ENCODE peak calls at places on chromosomes 16 and 17, in six cellular contexts. G is cardiac muscle cell, O is AG04450, D is aorta, J is adipocyte, L is ascending aorta. B is an unnamed sample. For H3K9me3, the result is how much of the 10 kb centered on the place peaks cover.

GRCh38 chr16:81739503-81739902 is 39.6 kb upstream of the PLCG2 start:
- DNase-seq in L (no peak), G (no peak), O (no peak), J (no peak), D (no peak), B (no peak)

GRCh38 chr17:50518265-50519023 is 10.2 kb downstream of the MYCBPAP start:
- DNase-seq in J (no peak), L (no peak), O (no peak), D (no peak), G (peak), B (no peak)

GRCh38 chr17:17819561-17819995 is 17.2 kb downstream of the SREBF1 start:
- DNase-seq in O (peak), D (no peak), J (peak), G (peak), L (peak), B (peak)

GRCh38 chr17:81552244-81553017 is at the start of gene FAAP100:
- DNase-seq in L (peak), G (peak), D (peak), O (no peak), J (peak), B (peak)

GRCh38 chr17:411416-412120 is 59.0 kb upstream of the RPH3AL start:
- DNase-seq in O (no peak), D (peak), G (no peak), L (no peak), J (no peak), B (no peak)

GRCh38 chr16:49810769-49811315 is 45.1 kb downstream of the ZNF423 start:
- DNase-seq in G (no peak), D (no peak), O (no peak), J (no peak), L (no peak), B (no peak)

GRCh38 chr17:2064980-2065785 is 10.3 kb downstream of the HIC1 start:
- DNase-seq in D (peak), G (peak), J (peak), O (no peak), L (no peak), B (no peak)

GRCh38 chr17:69228576-69228975 is at the start of gene ABCA10:
- DNase-seq in O (no peak), J (peak), G (no peak), D (no peak), L (no peak), B (no peak)

GRCh38 chr17:76568771-76569170 is 16.9 kb downstream of the ST6GALNAC2 start:
- DNase-seq in J (no peak), D (no peak), G (no peak), O (no peak), L (no peak), B (no peak)

GRCh38 chr17:22484826-22485225 is 792.5 kb downstream of the KCNJ18 start:
- DNase-seq in J (no peak), D (no peak), O (no peak), G (no peak), L (no peak), B (no peak)
- H3K9me3 ChIP-seq in J (under half), D (under half), O (under half), G (under half), L (under half), B (under half)

GRCh38 chr17:35963663-35964062 is 17.6 kb downstream of the CCL16 start:
- DNase-seq in L (no peak), O (no peak), D (no peak), J (no peak), G (no peak), B (no peak)
- H3K9me3 ChIP-seq in L (under half), O (under half), D (under half), J (under half), G (under half), B (under half)

GRCh38 chr17:22470411-22471175 is 778.3 kb downstream of the KCNJ18 start:
- DNase-seq in O (no peak), L (no peak), G (no peak), J (no peak), D (no peak), B (no peak)

GRCh38 chr17:22467720-22468119 is 775.4 kb downstream of the KCNJ18 start:
- DNase-seq in D (no peak), L (no peak), G (no peak), J (no peak), O (no peak), B (no peak)

GRCh38 chr17:22469941-22470340 is 777.6 kb downstream of the KCNJ18 start:
- DNase-seq in D (no peak), L (no peak), O (no peak), J (no peak), G (no peak), B (no peak)

GRCh38 chr17:22464041-22464440 is 771.7 kb downstream of the KCNJ18 start:
- DNase-seq in L (no peak), G (no peak), J (no peak), O (no peak), D (no peak), B (no peak)

DNA sequence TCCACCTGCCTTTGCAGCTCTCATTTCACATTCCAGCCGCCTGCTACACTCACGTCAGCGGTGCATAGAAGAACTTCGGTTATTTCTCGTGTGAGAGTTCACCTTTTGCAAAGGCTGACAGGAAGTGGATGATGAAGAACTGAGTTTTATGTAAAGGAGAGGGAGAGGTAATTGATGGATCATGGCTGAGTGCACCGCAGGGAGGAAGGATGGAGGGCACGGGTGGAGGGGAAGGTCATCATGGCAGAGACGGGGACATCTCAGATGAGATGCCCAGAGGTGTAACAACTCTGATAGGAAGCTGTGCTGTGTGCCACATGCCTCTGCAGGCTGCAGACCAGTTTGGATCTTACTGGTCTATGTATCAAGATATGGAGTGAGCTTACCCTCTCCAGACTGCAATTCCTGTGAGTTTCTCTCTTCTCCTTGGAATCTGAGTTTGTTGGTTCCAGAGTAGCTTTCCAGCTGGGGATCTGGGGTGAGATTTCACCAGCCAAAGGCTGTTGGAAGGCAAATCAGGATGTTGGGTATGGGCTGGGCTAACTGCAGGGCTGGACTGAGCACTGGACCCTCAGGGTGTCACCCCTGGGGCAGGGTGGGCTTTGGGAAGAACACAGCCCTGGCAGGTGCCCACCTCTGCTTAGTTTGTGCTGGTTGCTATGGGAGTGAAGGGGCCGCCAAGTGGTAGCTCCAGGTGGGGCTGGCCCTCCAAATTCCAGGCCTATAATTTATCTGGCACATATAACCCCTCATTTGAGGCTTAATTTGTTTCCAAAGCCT is 777.0 kb downstream of the KCNJ18 start:
- DNase-seq in O (no peak), L (no peak), G (no peak), D (no peak), J (no peak), B (no peak)
- H3K9me3 ChIP-seq in O (under half), L (under half), G (under half), D (under half), J (under half), B (under half)

GRCh38 chr16:35626051-35626450 is 2166.6 kb downstream of the TP53TG3F start:
- DNase-seq in J (no peak), L (no peak), O (no peak), G (no peak), D (no peak), B (no peak)
- H3K9me3 ChIP-seq in J (under half), L (under half), O (under half), G (under half), D (under half), B (under half)

GRCh38 chr16:853981-854807 is 53.7 kb upstream of the GNG13 start:
- DNase-seq in D (no peak), G (no peak), O (no peak), L (no peak), J (no peak), B (no peak)
- H3K9me3 ChIP-seq in D (under half), G (under half), O (half or more), L (under half), J (under half), B (under half)

DNA sequence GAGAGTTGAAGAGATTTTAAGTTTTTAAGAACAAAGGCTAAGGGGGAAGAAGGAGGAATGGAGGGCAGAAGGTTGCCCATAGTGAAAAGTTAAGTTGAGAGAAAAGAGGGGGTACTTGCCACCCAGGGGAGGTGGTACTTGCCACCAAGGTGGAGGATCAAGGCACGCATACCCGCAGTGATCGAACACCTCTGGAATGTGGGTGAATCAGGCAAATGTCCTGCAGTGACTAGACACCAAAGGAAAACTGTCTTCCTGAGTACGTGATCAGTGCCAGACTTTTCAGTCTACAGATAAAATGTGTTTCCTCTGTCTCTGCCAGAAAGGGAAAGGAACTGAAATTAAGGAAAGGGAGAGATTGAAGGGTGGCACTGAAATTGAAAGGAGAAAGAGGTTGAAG is 2285.3 kb downstream of the TP53TG3F start:
- DNase-seq in D (no peak), J (no peak), L (no peak), O (no peak), G (no peak), B (peak)
- H3K9me3 ChIP-seq in D (under half), J (under half), L (under half), O (under half), G (under half), B (under half)

GRCh38 chr17:44362479-44362963 is 1.1 kb downstream of the FAM171A2 start:
- DNase-seq in O (no peak), L (no peak), D (no peak), G (no peak), J (peak), B (no peak)
- H3K9me3 ChIP-seq in O (under half), L (under half), D (under half), G (under half), J (under half), B (under half)

DNA sequence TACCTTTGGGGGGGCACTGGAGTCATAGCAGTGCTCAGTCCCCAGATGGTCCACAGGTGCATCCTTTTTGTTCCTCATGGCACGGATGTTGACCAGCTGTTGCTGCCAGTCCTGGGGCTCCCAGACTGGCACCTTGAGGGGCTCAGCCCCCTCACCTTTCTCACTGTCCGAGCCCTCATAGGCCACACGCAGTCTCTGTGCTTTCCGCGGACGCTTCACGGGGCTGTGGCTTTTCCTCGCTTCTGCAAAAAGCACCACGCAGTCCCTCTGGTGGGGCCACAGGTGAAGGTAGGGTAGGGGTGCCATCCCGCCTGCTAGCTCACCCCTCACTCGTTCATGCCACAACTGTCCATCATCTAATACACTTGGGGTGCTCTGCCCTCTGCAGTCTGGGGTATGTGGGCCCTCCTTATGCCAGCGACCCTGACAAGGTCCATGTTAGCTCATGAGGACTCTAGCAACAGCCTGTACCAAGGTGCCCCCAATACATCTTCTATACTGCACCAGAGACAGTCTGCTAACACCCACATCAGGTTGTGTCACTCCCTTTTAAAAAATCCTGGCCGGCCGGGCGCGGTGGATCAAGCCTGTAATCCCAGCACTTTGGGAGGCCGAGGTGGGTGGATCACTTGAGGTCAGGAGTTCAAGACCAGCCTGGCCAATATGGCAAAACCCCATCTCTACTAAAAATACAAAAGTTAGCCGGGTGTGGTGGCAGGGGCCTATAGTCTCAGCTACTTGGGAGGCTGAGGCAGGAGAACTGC is 1.3 kb downstream of the NTHL1 start:
- DNase-seq in G (no peak), J (no peak), L (no peak), D (no peak), O (no peak), B (no peak)
- H3K9me3 ChIP-seq in G (under half), J (under half), L (under half), D (under half), O (under half), B (under half)